ENCODE peak calls at places on chromosomes 3 and 15, in eight cellular contexts. X is AG08396; K is GM18507; O is HFF-Myc; Z is NCI-H345; C is activated naive CD4-positive, alpha-beta T cell; L is KG1; J is K562. B is an unnamed sample.
A peak's percentile ranks its signal among the peaks of the same experiment; 100 is the strongest.

GRCh38 chr3:4511491-4512251 is 18.5 kb downstream of the ITPR1 start:
- DNase-seq in K (no peak), L (no peak), O (no peak), Z (no peak), X (no peak), C (no peak), J (no peak), B (no peak)

GRCh38 chr15:32683906-32684584 is 33.8 kb upstream of the GREM1 start:
- DNase-seq in L (no peak), O (peak; percentile 78), X (peak; percentile 74), Z (no peak), C (no peak), K (no peak), J (no peak), B (no peak)

GRCh38 chr3:20572473-20572872 is 386.5 kb upstream of the SGO1 start:
- DNase-seq in L (no peak), J (no peak), X (no peak), Z (no peak), C (no peak), O (no peak), K (no peak), B (no peak)

GRCh38 chr15:96363692-96364091 is 33.2 kb downstream of the NR2F2 start:
- DNase-seq in C (no peak), L (no peak), K (no peak), X (no peak), Z (no peak), J (no peak), O (no peak), B (no peak)

GRCh38 chr15:90142216-90143175 is 40.2 kb upstream of the IDH2 start:
- DNase-seq in O (no peak), L (no peak), J (peak; percentile 59), K (no peak), Z (no peak), C (peak; percentile 2), X (no peak), B (no peak)

GRCh38 chr3:184249412-184250166 is at the start of gene EEF1AKMT4:
- DNase-seq in O (peak; percentile 97), L (peak; percentile 93), J (peak; percentile 92), C (peak; percentile 86), X (peak; percentile 97), Z (peak; percentile 99), K (peak; percentile 91), B (peak; percentile 92)

GRCh38 chr15:91515188-91515754 is 338.2 kb upstream of the SLCO3A1 start:
- DNase-seq in K (no peak), O (no peak), X (peak; percentile 66), L (no peak), C (no peak), J (no peak), Z (no peak), B (no peak)

GRCh38 chr3:50295553-50296166 is 3.4 kb upstream of the IFRD2 start:
- DNase-seq in J (no peak), K (no peak), O (no peak), L (no peak), X (no peak), Z (no peak), C (no peak), B (no peak)

GRCh38 chr3:71504250-71505036 is 79.1 kb downstream of the FOXP1 start:
- DNase-seq in C (no peak), J (peak; percentile 21), L (no peak), Z (no peak), X (peak; percentile 76), K (no peak), O (peak; percentile 40), B (no peak)

GRCh38 chr3:141399979-141400971 is 32.0 kb downstream of the ZBTB38 start:
- DNase-seq in J (no peak), X (no peak), C (no peak), O (no peak), Z (no peak), K (no peak), L (no peak), B (no peak)

B was measured in GM19239.